ENCODE peak calls at places on chromosomes 16 and 17, in eight cellular contexts. Z is GM13977, T is thoracic aorta, D is left ventricle myocardium inferior, C is cardiac muscle cell, Y is type B pancreatic cell, K is lower leg skin, Q is progenitor cell of endocrine pancreas. S is an unnamed sample.

GRCh38 chr17:4934173-4934979 is 2.3 kb downstream of the GP1BA start:
- DNase-seq in Z (peak; percentile 68), T (no peak), D (no peak), C (no peak), Y (no peak), K (no peak), Q (no peak), S (no peak)

GRCh38 chr16:8796469-8797363 is 723 bp downstream of the TMEM186 start:
- DNase-seq in Z (no peak), T (no peak), D (no peak), C (no peak), Y (no peak), K (no peak), Q (no peak), S (no peak)

GRCh38 chr17:82911822-82912221 is 72.0 kb upstream of the ZNF750 start:
- DNase-seq in Z (no peak), T (no peak), D (no peak), C (no peak), Y (no peak), K (no peak), Q (no peak), S (no peak)

GRCh38 chr16:31181102-31181830 is 1.3 kb downstream of the FUS start:
- DNase-seq in Z (no peak), T (no peak), D (peak; percentile 36), C (no peak), Y (no peak), K (peak; percentile 48), Q (no peak), S (no peak)

GRCh38 chr17:1143573-1143972 is 36.2 kb downstream of the ABR start:
- DNase-seq in Z (no peak), T (no peak), D (no peak), C (peak; percentile 71), Y (no peak), K (no peak), Q (no peak), S (peak; percentile 85)

GRCh38 chr16:4917117-4917516 is 19.8 kb downstream of the PPL start:
- DNase-seq in Z (no peak), T (no peak), D (no peak), C (no peak), Y (no peak), K (no peak), Q (no peak), S (no peak)

GRCh38 chr17:27499451-27500265 is 43.4 kb downstream of the KSR1 start:
- DNase-seq in Z (no peak), T (no peak), D (no peak), C (no peak), Y (no peak), K (no peak), Q (no peak), S (no peak)

GRCh38 chr17:13940858-13941665 is 128.2 kb upstream of the COX10 start:
- DNase-seq in Z (no peak), T (no peak), D (no peak), C (no peak), Y (no peak), K (no peak), Q (no peak), S (no peak)

GRCh38 chr17:60770946-60771422 is 93.3 kb downstream of the BCAS3 start:
- DNase-seq in Z (no peak), T (no peak), D (no peak), C (no peak), Y (no peak), K (no peak), Q (no peak), S (no peak)

GRCh38 chr17:7997186-7997585 is 5.2 kb upstream of the GUCY2D start:
- DNase-seq in Z (no peak), T (no peak), D (peak; percentile 33), C (peak; percentile 83), Y (no peak), K (no peak), Q (no peak), S (no peak)

GRCh38 chr16:2787961-2788360 is 601 bp upstream of the PRSS33 start:
- DNase-seq in Z (no peak), T (no peak), D (no peak), C (no peak), Y (no peak), K (no peak), Q (no peak), S (no peak)

GRCh38 chr17:65011047-65011446 is 45.5 kb downstream of the GNA13 start:
- DNase-seq in Z (no peak), T (no peak), D (no peak), C (no peak), Y (no peak), K (no peak), Q (no peak), S (no peak)

GRCh38 chr17:77475012-77475976 is 334.5 kb downstream of the SEC14L1 start:
- DNase-seq in Z (no peak), T (no peak), D (no peak), C (no peak), Y (no peak), K (no peak), Q (no peak), S (no peak)

GRCh38 chr17:49875690-49876089 is 27.8 kb upstream of the TAC4 start:
- DNase-seq in Z (no peak), T (no peak), D (no peak), C (no peak), Y (no peak), K (no peak), Q (no peak), S (no peak)

GRCh38 chr17:45127583-45128300 is 4.6 kb downstream of the PLCD3 start:
- DNase-seq in Z (no peak), T (no peak), D (peak; percentile 70), C (peak; percentile 70), Y (no peak), K (no peak), Q (no peak), S (no peak)

GRCh38 chr17:1005361-1005946 is 8.5 kb downstream of the TIMM22 start:
- DNase-seq in Z (no peak), T (no peak), D (peak; percentile 74), C (no peak), Y (no peak), K (no peak), Q (no peak), S (no peak)

GRCh38 chr17:39739885-39740356 is 2.2 kb downstream of the GRB7 start:
- DNase-seq in Z (no peak), T (no peak), D (no peak), C (no peak), Y (no peak), K (no peak), Q (no peak), S (no peak)

GRCh38 chr17:49996495-49997255 is 1.7 kb upstream of the DLX3 start:
- DNase-seq in Z (peak; percentile 80), T (no peak), D (peak; percentile 46), C (peak; percentile 80), Y (peak; percentile 87), K (no peak), Q (peak; percentile 80), S (no peak)

GRCh38 chr17:42246515-42246914 is 29.7 kb downstream of the STAT5B start:
- DNase-seq in Z (no peak), T (no peak), D (no peak), C (no peak), Y (no peak), K (no peak), Q (no peak), S (no peak)
- TF ChIP-seq CTCF in Z (no peak), T (no peak), D (no peak), C (no peak), Y (no peak), K (no peak), Q (no peak), S (no peak)

GRCh38 chr16:65579050-65579449 is 457.2 kb upstream of the CDH11 start:
- DNase-seq in Z (no peak), T (no peak), D (no peak), C (peak; percentile 15), Y (no peak), K (no peak), Q (no peak), S (no peak)

DNA sequence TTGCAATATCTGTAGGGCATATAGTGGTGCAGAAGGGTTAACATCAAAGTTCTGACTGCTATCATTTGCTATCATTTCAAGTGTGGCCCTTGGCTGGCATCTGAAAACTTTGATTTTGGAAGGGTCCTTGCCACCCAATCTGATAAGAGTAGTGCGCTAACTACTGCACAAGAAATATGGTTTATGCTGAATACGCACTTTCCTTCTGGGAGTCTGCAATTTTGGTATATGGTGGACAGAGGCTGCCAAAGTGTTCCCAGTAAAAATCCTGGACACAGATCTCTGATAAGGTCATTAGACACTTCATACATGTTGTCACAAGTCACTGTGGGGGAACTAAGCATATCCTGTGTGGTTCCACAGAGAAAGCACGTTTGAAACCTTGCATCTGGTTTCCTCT is 461.6 kb upstream of the CDH11 start:
- DNase-seq in Z (no peak), T (no peak), D (no peak), C (no peak), Y (no peak), K (no peak), Q (no peak), S (no peak)
- TF ChIP-seq CTCF in Z (no peak), T (no peak), D (no peak), C (no peak), Y (no peak), K (no peak), Q (no peak), S (no peak)

DNA sequence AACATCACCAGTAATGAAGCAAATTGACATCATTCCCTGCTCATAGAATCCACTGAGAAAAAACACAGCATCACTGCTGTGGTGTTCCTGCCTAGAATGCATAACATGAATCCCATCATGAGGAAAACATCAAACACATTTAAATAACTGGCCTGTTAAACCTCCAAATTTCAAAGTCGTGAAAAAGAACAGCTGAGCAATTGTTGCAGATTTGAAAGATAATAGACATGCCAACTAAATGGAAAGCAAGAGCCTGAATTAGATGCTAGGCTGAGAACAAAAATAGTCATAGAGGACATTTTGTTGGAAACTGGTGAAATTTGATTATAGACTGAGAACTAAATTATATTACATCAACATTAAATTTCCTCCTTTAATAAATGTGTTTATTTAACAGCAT is 305.2 kb upstream of the MON1B start:
- DNase-seq in Z (no peak), T (no peak), D (no peak), C (no peak), Y (no peak), K (no peak), Q (no peak), S (no peak)
- TF ChIP-seq CTCF in Z (no peak), T (no peak), D (no peak), C (no peak), Y (no peak), K (no peak), Q (no peak), S (no peak)

DNA sequence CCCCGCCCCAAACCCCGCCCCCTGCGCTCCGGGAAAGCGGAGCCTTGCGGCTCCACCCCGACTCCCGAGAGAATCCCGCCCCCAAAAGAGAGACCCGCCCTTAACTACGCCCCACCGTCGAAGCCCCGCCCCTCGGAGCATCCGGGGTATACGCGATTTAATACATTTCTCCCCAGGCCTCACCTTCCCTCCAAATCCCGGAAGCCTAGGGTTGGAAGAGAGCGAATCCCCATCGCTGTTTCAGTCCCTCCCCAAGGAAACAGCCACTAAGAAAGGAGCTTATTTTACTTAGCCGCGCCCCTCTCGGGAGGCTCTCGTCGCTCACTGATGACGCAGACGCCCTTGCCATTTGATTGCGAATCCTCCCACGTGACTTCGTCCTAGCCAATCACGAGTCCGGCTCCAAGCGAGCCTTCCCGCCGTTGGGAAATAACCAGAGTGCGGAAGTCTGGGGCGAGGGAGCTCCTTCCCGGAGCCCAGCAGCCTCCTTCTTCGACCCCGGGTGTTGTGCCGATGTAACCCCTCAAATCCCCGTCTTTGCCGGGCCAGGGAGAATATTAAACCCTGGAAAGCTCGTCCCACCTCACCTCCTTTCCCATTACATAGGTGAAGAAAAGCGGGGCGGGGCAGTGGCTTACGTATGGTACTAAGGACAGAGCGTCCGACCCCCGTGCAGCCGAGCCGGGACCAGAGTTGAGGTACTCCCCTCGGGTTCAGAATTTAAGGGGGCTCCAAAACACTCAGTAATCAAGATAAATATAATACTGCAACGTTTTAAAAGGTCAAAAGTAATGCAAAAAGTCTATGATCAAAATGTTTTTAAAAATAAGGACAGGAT is 461 bp upstream of the FDXR start:
- DNase-seq in Z (peak; percentile 100), T (peak; percentile 99), D (peak; percentile 99), C (peak; percentile 100), Y (peak; percentile 99), K (peak; percentile 100), Q (peak; percentile 98), S (peak; percentile 99)
- TF ChIP-seq CTCF in Z (no peak), T (no peak), D (no peak), C (no peak), Y (no peak), K (no peak), Q (no peak), S (no peak)